ENCODE peak calls at places on chromosomes 5 and 9, in nine cellular contexts. T is adrenal gland; L is effector memory CD4-positive, alpha-beta T cell; P is SJCRH30; S is small intestine; B is OCI-LY7; E is fibroblast of lung; V is right lobe of liver; Y is A549. H is an unnamed sample.

GRCh38 chr9:113580954-113581311 is 117.4 kb downstream of the RGS3 start:
- DNase-seq in T (peak; percentile 20), L (no peak), P (peak; percentile 49), S (no peak), B (peak; percentile 16), E (no peak), V (no peak), Y (no peak), H (no peak)

GRCh38 chr9:111744363-111744762 is 50.4 kb downstream of the SHOC1 start:
- DNase-seq in T (no peak), L (no peak), P (no peak), S (no peak), B (no peak), E (no peak), V (no peak), Y (no peak), H (no peak)

GRCh38 chr5:37787742-37788141 is 52.1 kb downstream of the GDNF start:
- DNase-seq in T (no peak), L (no peak), P (no peak), S (no peak), B (no peak), E (no peak), V (no peak), Y (no peak), H (no peak)

GRCh38 chr5:181255276-181255675 is 5.7 kb downstream of the TRIM52 start:
- DNase-seq in T (no peak), L (no peak), P (no peak), S (no peak), B (no peak), E (no peak), V (no peak), Y (no peak), H (no peak)

GRCh38 chr5:115246361-115246991 is 16.2 kb downstream of the PGGT1B start:
- DNase-seq in T (no peak), L (no peak), P (no peak), S (peak; percentile 69), B (peak; percentile 61), E (peak; percentile 60), V (no peak), Y (peak; percentile 33), H (peak; percentile 34)

GRCh38 chr9:122346478-122347347 is 24.1 kb upstream of the PTGS1 start:
- DNase-seq in T (peak; percentile 46), L (no peak), P (no peak), S (peak; percentile 39), B (no peak), E (no peak), V (peak; percentile 67), Y (peak; percentile 16), H (no peak)

GRCh38 chr9:108040783-108041182 is 551.2 kb upstream of the KLF4 start:
- DNase-seq in T (no peak), L (no peak), P (no peak), S (peak; percentile 8), B (no peak), E (peak; percentile 22), V (no peak), Y (no peak), H (no peak)

GRCh38 chr5:181027452-181028031 is 12.5 kb upstream of the BTNL9 start:
- DNase-seq in T (no peak), L (no peak), P (no peak), S (no peak), B (no peak), E (no peak), V (peak; percentile 32), Y (peak; percentile 35), H (no peak)

GRCh38 chr5:159049844-159050318 is 49.8 kb downstream of the EBF1 start:
- DNase-seq in T (no peak), L (no peak), P (no peak), S (no peak), B (peak; percentile 51), E (peak; percentile 83), V (no peak), Y (no peak), H (no peak)

GRCh38 chr9:110650991-110651411 is 17.6 kb upstream of the MUSK start:
- DNase-seq in T (no peak), L (no peak), P (no peak), S (no peak), B (no peak), E (peak; percentile 97), V (no peak), Y (no peak), H (no peak)

GRCh38 chr5:169631360-169631759 is 5.7 kb upstream of the DOCK2 start:
- DNase-seq in T (no peak), L (no peak), P (peak; percentile 36), S (no peak), B (no peak), E (peak; percentile 91), V (no peak), Y (no peak), H (no peak)

GRCh38 chr5:169629847-169630548 is 7.1 kb upstream of the DOCK2 start:
- DNase-seq in T (peak; percentile 39), L (no peak), P (no peak), S (no peak), B (no peak), E (peak; percentile 90), V (no peak), Y (peak; percentile 57), H (no peak)

GRCh38 chr5:169634606-169635005 is 2.5 kb upstream of the DOCK2 start:
- DNase-seq in T (no peak), L (no peak), P (no peak), S (no peak), B (no peak), E (no peak), V (no peak), Y (no peak), H (no peak)

GRCh38 chr5:169635933-169636332 is 1.1 kb upstream of the DOCK2 start:
- DNase-seq in T (no peak), L (no peak), P (no peak), S (no peak), B (no peak), E (no peak), V (no peak), Y (no peak), H (no peak)

DNA sequence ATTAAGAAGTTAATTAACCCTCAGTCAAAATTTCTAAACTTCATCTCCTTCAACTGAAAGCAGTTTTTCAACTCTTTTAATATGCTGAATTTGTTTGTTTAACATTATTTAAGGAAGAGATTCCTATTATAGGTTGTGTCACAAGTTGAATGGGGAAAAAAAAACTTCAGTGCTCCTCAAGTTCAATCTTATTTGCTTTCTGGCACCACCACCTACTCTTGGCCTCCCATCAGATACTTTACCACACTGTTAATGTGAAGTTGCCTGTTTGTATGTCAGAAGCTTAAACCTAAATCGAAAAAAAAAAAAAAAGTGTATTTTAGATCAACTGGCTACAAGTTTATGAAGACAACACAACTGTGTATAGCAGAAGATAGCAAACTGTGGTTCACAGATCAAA is 4.1 kb upstream of the DOCK2 start:
- DNase-seq in T (no peak), L (no peak), P (no peak), S (no peak), B (no peak), E (no peak), V (no peak), Y (no peak), H (no peak)
- H3K4me1 ChIP-seq in T (peaks cover 3% of the 10 kb centered on the region), L (no peaks in the 10 kb centered on the region), P (peaks cover 22% of the 10 kb centered on the region), S (no peaks in the 10 kb centered on the region), B (peaks cover 10% of the 10 kb centered on the region), E (peaks cover 9% of the 10 kb centered on the region), V (no peaks in the 10 kb centered on the region), Y (peaks cover 36% of the 10 kb centered on the region), H (peaks cover 5% of the 10 kb centered on the region)

GRCh38 chr5:143318270-143318669 is 85.2 kb downstream of the NR3C1 start:
- DNase-seq in T (no peak), L (no peak), P (no peak), S (no peak), B (no peak), E (no peak), V (no peak), Y (no peak), H (no peak)
- H3K27ac ChIP-seq in T (no peak overlapping the region), L (no peak overlapping the region), P (no peak overlapping the region), S (no peak overlapping the region), B (no peak overlapping the region), E (no peak overlapping the region), V (no peak overlapping the region), Y (no peak overlapping the region), H (no peak overlapping the region)

GRCh38 chr9:119366909-119367690 is 2.1 kb downstream of the BRINP1 start:
- DNase-seq in T (no peak), L (no peak), P (peak; percentile 61), S (no peak), B (no peak), E (no peak), V (no peak), Y (no peak), H (no peak)

GRCh38 chr9:119370816-119371215 is 1.6 kb upstream of the BRINP1 start:
- DNase-seq in T (peak; percentile 69), L (no peak), P (peak; percentile 73), S (peak; percentile 4), B (peak; percentile 12), E (peak; percentile 5), V (peak; percentile 59), Y (peak; percentile 17), H (no peak)

GRCh38 chr9:119369670-119370366 is 583 bp upstream of the BRINP1 start:
- DNase-seq in T (no peak), L (no peak), P (no peak), S (no peak), B (no peak), E (no peak), V (peak; percentile 34), Y (no peak), H (no peak)

GRCh38 chr9:119368681-119369581 is at the start of gene BRINP1:
- DNase-seq in T (peak; percentile 27), L (no peak), P (peak; percentile 92), S (no peak), B (no peak), E (no peak), V (peak; percentile 54), Y (peak; percentile 7), H (no peak)

DNA sequence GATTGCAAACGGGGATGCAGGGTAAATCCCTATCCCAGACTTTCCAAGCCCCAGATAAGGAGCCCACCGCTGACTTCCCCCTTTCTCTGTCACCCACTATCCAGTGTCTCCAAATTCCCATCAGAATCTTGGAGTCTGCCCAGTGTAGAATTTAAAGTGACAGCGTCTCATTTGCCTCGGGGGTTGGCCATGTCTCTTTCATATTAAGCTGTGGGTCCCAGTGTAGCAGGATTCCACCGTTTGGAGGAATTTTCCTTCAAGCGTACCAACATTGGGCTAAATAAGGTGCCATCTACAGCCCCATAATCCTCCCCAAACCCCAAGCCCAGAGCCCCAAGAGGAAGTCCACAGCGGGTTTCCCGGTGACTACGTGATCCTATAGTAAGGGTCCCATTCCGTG is 1.1 kb downstream of the BRINP1 start:
- DNase-seq in T (no peak), L (no peak), P (peak; percentile 34), S (no peak), B (no peak), E (no peak), V (no peak), Y (no peak), H (no peak)
- H3K4me3 ChIP-seq in T (no peak overlapping the region), L (no peak overlapping the region), P (peak overlapping the region; percentile 75), S (no peak overlapping the region), B (no peak overlapping the region), E (no peak overlapping the region), V (no peak overlapping the region), Y (peak overlapping the region; percentile 45), H (no peak overlapping the region)

DNA sequence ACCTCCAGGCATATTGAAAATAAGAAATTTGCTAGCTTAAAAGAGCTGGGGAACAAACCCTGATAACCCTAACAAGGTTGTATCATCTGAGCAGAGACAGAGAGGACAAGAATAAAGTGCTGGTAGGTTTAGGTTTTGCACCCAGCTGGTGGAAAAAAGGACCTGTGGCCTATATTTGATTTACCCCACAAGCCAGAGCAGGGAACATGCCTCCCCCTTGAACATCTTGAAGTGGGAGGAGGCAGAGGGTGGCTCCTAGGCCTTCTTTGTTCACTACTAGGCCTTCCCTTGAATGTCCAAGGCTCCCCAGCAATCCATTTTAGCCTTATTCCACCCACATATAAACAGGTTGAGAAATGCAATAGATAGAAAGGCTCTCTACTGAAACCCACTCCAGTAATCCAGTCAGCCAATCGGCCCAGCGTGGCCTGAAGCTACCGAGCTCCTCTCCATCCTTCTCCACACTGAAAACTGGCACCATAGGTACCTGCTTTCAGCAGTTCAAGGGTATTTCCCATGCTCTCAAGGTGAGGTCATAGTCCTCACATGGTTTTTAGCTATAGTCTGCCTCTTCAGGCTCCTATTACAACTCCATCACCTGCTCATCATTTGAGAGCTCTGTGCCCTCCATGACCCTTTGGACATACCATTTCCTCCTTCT is 12.0 kb downstream of the FNBP1 start:
- DNase-seq in T (no peak), L (no peak), P (no peak), S (no peak), B (no peak), E (no peak), V (no peak), Y (no peak), H (no peak)
- H3K4me1 ChIP-seq in T (peaks cover 46% of the 10 kb centered on the region), L (peaks cover 81% of the 10 kb centered on the region), P (peaks cover under 1% of the 10 kb centered on the region), S (no peaks in the 10 kb centered on the region), B (peaks cover 95% of the 10 kb centered on the region), E (peaks cover 8% of the 10 kb centered on the region), V (no peaks in the 10 kb centered on the region), Y (peaks cover 5% of the 10 kb centered on the region), H (peaks cover 100% of the 10 kb centered on the region)

H was measured in CD4-positive, CD25-positive, alpha-beta regulatory T cell.